ENCODE peak calls at places on chromosomes 6 and 20, in five cellular contexts. P, F, U, A and K are unnamed samples.

GRCh38 chr6:147738516-147739187 is 230.2 kb downstream of the SAMD5 start:
- DNase-seq in A (no peak), U (no peak), F (no peak), P (peak), K (no peak)

GRCh38 chr6:47301441-47301840 is 8.3 kb downstream of the TNFRSF21 start:
- DNase-seq in A (no peak), U (no peak), F (no peak), P (no peak), K (no peak)

GRCh38 chr6:23175391-23175790 is 606.0 kb downstream of the HDGFL1 start:
- DNase-seq in A (no peak), P (peak), F (no peak), U (no peak), K (no peak)

GRCh38 chr6:139570166-139570565 is 195.7 kb upstream of the CITED2 start:
- DNase-seq in P (no peak), U (no peak), A (no peak), F (no peak), K (no peak)

GRCh38 chr6:68911811-68912210 is 276.7 kb downstream of the ADGRB3 start:
- DNase-seq in F (no peak), P (no peak), U (no peak), A (no peak), K (no peak)

GRCh38 chr6:109458774-109459531 is 3.4 kb upstream of the MICAL1 start:
- DNase-seq in F (no peak), U (no peak), P (no peak), A (no peak), K (no peak)

GRCh38 chr6:16761469-16762264 is 407 bp upstream of the ATXN1 start:
- DNase-seq in U (peak), A (peak), P (peak), F (peak), K (no peak)

GRCh38 chr6:129683606-129684322 is 26.2 kb downstream of the ARHGAP18 start:
- DNase-seq in F (peak), A (no peak), P (peak), U (peak), K (peak)

GRCh38 chr6:14713008-14713452 is 532.8 kb upstream of the JARID2 start:
- DNase-seq in U (peak), A (no peak), F (peak), P (peak), K (no peak)

GRCh38 chr20:58511861-58512260 is 3.3 kb downstream of the APCDD1L start:
- DNase-seq in U (no peak), A (no peak), F (no peak), P (peak), K (no peak)

GRCh38 chr20:58512808-58513552 is 2.2 kb downstream of the APCDD1L start:
- DNase-seq in A (no peak), F (no peak), U (no peak), P (no peak), K (no peak)

GRCh38 chr20:58514321-58515239 is 619 bp downstream of the APCDD1L start:
- DNase-seq in P (peak), F (no peak), A (peak), U (no peak), K (no peak)

GRCh38 chr20:58515240-58516212 is at the start of gene APCDD1L:
- DNase-seq in A (no peak), F (no peak), P (peak), U (no peak), K (peak)

DNA sequence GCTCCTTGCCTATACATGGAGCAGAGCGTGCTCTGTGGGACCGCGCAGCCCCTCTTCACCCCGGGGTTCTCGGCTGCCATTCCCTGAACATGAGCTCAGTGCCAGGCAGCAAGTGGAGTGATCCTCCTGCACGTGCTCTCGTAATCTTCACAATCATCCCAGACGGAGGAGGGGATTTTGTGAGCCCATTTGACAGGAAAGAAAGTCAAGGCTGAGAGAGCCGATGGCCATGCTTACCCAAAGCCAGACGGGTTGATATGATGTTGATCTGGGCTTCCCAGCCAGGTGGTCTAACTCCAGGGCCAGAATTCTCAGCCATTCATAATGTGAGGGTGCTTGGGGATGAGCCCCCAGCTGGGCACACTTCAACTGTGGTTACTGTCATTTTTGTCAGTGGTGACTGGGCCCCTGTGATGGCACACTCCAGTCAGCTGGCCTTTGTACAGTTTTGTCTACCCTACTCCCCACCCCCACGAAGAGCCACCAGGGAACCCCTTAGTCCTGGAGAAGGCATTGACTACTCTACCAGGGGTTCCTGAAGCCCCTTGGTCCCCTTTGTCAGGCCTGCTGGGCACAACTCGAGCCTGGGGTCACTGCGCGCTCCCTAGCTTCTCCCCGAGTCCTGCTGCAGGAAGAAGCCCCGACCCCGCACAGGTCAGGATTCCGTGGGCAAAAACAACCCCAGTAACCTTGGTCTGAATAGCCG is 1.5 kb downstream of the APCDD1L start:
- DNase-seq in U (no peak), P (no peak), A (no peak), F (no peak), K (no peak)
- H3K4me3 ChIP-seq in U (no peak), P (no peak), A (no peak), F (no peak), K (peak)

GRCh38 chr6:43120938-43121913 is 45.1 kb downstream of the PTK7 start:
- DNase-seq in F (peak), A (no peak), U (peak), P (peak), K (peak)
- H3K4me3 ChIP-seq in F (no peak), A (no peak), U (no peak), P (no peak), K (peak)

DNA sequence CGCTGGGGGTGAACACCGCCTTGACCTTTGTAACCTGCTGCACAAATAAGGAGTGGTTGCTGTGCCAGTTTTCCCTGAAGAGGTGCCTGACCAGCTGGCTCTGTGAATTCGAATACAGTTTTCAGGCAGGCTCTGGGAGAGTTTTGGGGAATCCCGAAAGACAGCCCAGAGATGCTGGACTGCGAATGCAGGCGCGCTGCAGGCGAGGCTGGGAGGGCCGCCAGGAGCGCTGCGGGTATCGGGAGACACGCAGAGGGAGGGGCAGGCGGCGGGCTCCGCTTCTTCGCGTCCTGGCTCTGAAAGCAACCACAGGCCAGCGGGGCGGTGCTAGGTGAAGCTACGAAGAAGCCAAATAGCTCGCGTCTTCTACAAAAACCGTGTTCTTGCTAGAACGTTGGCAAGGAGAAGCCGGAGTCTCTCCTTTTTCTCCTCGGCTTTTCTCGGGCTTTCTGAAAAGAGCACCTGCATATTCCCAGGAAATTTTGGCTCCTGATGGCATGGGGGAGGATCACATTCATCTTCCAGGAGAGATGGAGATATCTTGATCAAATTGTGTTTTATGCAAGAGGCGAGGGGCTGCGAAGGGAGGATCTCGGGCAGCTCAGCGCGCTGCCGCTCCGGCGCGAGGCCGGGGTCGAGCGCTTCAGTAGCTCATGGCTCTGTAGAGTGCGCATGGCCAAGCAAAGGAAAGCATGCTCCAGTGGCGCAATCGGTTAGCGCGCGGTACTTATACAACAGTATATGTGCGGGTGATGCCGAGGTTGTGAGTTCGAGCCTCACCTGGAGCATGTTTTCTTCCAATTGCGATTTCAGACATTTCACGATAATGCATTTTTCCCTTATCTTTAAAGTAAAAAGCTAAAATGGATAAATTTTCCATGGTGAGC is 158.1 kb upstream of the ZNF184 start:
- DNase-seq in U (peak), F (no peak), A (peak), P (peak), K (no peak)
- H3K4me3 ChIP-seq in U (peak), F (peak), A (peak), P (peak), K (peak)

GRCh38 chr6:131013495-131013894 is 49.5 kb downstream of the EPB41L2 start:
- DNase-seq in F (no peak), U (no peak), A (no peak), P (peak), K (peak)
- H3K4me3 ChIP-seq in F (peak), U (peak), A (no peak), P (no peak), K (no peak)

GRCh38 chr6:13113376-13113775 is 215.0 kb downstream of the TBC1D7 start:
- DNase-seq in F (no peak), P (no peak), A (no peak), U (no peak), K (no peak)
- H3K4me3 ChIP-seq in F (no peak), P (no peak), A (no peak), U (no peak), K (no peak)

GRCh38 chr6:158041370-158041769 is 59.7 kb downstream of the SYNJ2 start:
- DNase-seq in U (no peak), P (no peak), F (no peak), A (no peak), K (no peak)
- H3K4me3 ChIP-seq in U (no peak), P (no peak), F (no peak), A (no peak), K (no peak)

DNA sequence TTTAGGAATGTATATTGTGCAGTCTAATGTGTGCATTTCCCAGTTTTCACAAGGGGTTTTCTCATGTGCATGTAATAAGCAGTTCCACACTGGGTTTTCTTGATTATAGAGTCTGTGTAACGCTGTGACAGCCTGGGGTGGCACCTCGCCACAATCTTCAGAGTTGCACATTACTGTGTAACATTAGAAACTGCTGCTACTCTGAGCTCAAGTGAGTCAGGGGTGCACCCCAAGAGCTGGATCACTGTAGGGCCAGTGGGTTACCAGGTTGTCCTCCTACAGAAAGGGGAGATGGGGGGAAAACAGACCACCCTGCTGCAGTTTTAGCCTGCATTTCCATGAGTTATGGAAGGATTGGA is 96.9 kb downstream of the RPP40 start:
- DNase-seq in P (peak), A (no peak), F (no peak), U (no peak), K (no peak)
- H3K4me3 ChIP-seq in P (no peak), A (no peak), F (no peak), U (no peak), K (no peak)

GRCh38 chr6:37704066-37704465 is 6.4 kb upstream of the MDGA1 start:
- DNase-seq in F (no peak), U (no peak), P (no peak), A (no peak), K (no peak)
- H3K4me3 ChIP-seq in F (no peak), U (no peak), P (no peak), A (no peak), K (no peak)